ENCODE peak calls at places on chromosomes 5 and 9, in nine cellular contexts. R is AG10803; K is neural crest cell; G is uterus; W is BJ; P is lung; H is GM13977; T is lower lobe of right lung; S is CD4-positive, alpha-beta T cell. A is an unnamed sample.
A peak's percentile ranks its signal among the peaks of the same experiment; 100 is the strongest.

GRCh38 chr5:179285236-179285635 is 60.0 kb downstream of the ADAMTS2 start:
- DNase-seq in R (no peak), K (no peak), G (peak; percentile 76), W (no peak), P (no peak), H (no peak), T (peak; percentile 53), S (no peak), A (peak; percentile 81)

GRCh38 chr5:28499764-28500290 is 1461.4 kb upstream of the CDH9 start:
- DNase-seq in R (no peak), K (no peak), G (no peak), W (no peak), P (no peak), H (no peak), T (no peak), S (no peak), A (no peak)

GRCh38 chr5:132506094-132506692 is 15.6 kb upstream of the IRF1 start:
- DNase-seq in R (peak; percentile 99), K (no peak), G (peak; percentile 24), W (peak; percentile 85), P (peak; percentile 27), H (peak; percentile 66), T (no peak), S (no peak), A (no peak)

GRCh38 chr9:135526089-135526729 is 5.0 kb downstream of the LCN1 start:
- DNase-seq in R (no peak), K (no peak), G (no peak), W (no peak), P (no peak), H (peak; percentile 4), T (peak; percentile 12), S (no peak), A (no peak)

GRCh38 chr5:178208540-178209227 is 4.4 kb downstream of the HNRNPAB start:
- DNase-seq in R (no peak), K (no peak), G (no peak), W (no peak), P (no peak), H (no peak), T (no peak), S (no peak), A (no peak)

GRCh38 chr5:108295588-108296368 is 86.1 kb downstream of the FBXL17 start:
- DNase-seq in R (peak; percentile 8), K (no peak), G (no peak), W (no peak), P (no peak), H (no peak), T (no peak), S (no peak), A (no peak)

GRCh38 chr5:143923634-143924265 is 111.8 kb downstream of the HMHB1 start:
- DNase-seq in R (peak; percentile 36), K (no peak), G (no peak), W (no peak), P (no peak), H (peak; percentile 18), T (no peak), S (no peak), A (no peak)

GRCh38 chr9:70120834-70121510 is 77.3 kb downstream of the MAMDC2 start:
- DNase-seq in R (peak; percentile 94), K (no peak), G (peak; percentile 67), W (peak; percentile 80), P (peak; percentile 36), H (no peak), T (no peak), S (no peak), A (peak; percentile 87)

GRCh38 chr5:58496488-58496887 is 5.3 kb downstream of the GAPT start:
- DNase-seq in R (no peak), K (no peak), G (no peak), W (no peak), P (no peak), H (no peak), T (no peak), S (no peak), A (no peak)

GRCh38 chr5:127061956-127062355 is 11.3 kb downstream of the C5orf63 start:
- DNase-seq in R (no peak), K (no peak), G (no peak), W (no peak), P (no peak), H (no peak), T (no peak), S (no peak), A (no peak)

GRCh38 chr5:134083517-134083916 is 31.0 kb upstream of the TCF7 start:
- DNase-seq in R (peak; percentile 69), K (no peak), G (no peak), W (no peak), P (no peak), H (no peak), T (no peak), S (no peak), A (no peak)

GRCh38 chr9:71819115-71819739 is 50.9 kb upstream of the CEMIP2 start:
- DNase-seq in R (peak; percentile 39), K (peak; percentile 57), G (no peak), W (no peak), P (no peak), H (peak; percentile 10), T (no peak), S (peak; percentile 45), A (peak; percentile 21)

GRCh38 chr5:103371046-103371603 is 112.6 kb downstream of the MACIR start:
- DNase-seq in R (no peak), K (no peak), G (no peak), W (no peak), P (no peak), H (no peak), T (no peak), S (no peak), A (no peak)

GRCh38 chr5:157388148-157388547 is 71.9 kb upstream of the NIPAL4 start:
- DNase-seq in R (no peak), K (no peak), G (no peak), W (no peak), P (no peak), H (no peak), T (no peak), S (no peak), A (no peak)

GRCh38 chr9:6781476-6781875 is 23.7 kb downstream of the KDM4C start:
- DNase-seq in R (no peak), K (no peak), G (no peak), W (no peak), P (no peak), H (no peak), T (no peak), S (no peak), A (no peak)

GRCh38 chr5:104598285-104598684 is 1035.7 kb upstream of the NUDT12 start:
- DNase-seq in R (no peak), K (no peak), G (no peak), W (no peak), P (no peak), H (no peak), T (no peak), S (no peak), A (no peak)

DNA sequence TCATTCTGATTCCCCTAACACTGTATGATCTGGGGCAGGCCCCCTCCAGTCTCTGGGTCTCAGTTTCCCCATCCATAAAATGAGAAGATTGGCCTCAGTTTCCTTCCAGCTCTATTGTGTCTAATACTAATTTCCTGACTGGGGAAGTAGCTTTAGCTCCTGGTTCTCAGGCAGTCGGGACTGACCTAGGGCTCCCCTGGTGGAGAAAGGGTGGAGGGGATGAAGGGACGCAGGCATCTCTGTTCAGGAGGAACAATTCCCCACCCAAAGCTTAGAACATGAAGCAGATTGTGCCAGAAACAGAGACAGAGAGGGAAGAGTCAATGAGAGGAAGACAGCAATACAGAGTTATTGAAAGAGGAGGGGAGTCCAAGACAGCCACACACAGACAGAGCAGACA is 14.2 kb upstream of the PTGS1 start:
- DNase-seq in R (no peak), K (no peak), G (no peak), W (no peak), P (no peak), H (no peak), T (no peak), S (no peak), A (no peak)
- TF ChIP-seq CTCF in R (peak; percentile 41), K (peak; percentile 45), G (no peak), W (peak; percentile 48), P (no peak), H (peak; percentile 13), T (no peak), S (no peak), A (no peak)

GRCh38 chr9:37395663-37396062 is 26.8 kb upstream of the GRHPR start:
- DNase-seq in R (no peak), K (no peak), G (no peak), W (no peak), P (no peak), H (no peak), T (no peak), S (no peak), A (no peak)

GRCh38 chr9:37392272-37392671 is 30.2 kb upstream of the GRHPR start:
- DNase-seq in R (no peak), K (no peak), G (no peak), W (no peak), P (no peak), H (no peak), T (no peak), S (no peak), A (no peak)

GRCh38 chr9:37395229-37395628 is 27.3 kb upstream of the GRHPR start:
- DNase-seq in R (no peak), K (no peak), G (no peak), W (no peak), P (no peak), H (no peak), T (no peak), S (no peak), A (no peak)

GRCh38 chr9:37386988-37387387 is 35.5 kb upstream of the GRHPR start:
- DNase-seq in R (peak; percentile 59), K (no peak), G (no peak), W (no peak), P (no peak), H (no peak), T (no peak), S (no peak), A (no peak)

DNA sequence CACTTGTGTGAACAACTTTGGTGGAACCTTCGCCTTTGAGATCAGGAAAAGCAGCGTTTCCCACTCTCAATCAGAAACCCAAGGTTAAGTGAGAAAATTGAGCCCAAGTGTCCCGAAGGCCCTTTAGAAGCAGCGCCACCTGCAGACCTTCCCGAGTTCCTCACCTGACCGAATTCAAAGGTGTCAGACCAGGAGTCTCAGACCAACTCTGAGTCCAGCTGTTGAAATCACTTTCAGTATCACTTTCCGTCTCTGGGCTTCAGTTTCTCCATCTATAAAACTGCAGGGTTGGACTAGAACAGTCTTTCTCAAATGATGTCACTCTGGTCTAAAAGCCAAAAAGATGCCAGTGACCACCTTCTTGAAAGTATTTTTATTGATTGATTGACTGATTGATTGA is 31.7 kb upstream of the GRHPR start:
- DNase-seq in R (no peak), K (no peak), G (no peak), W (no peak), P (no peak), H (peak; percentile 75), T (no peak), S (peak; percentile 20), A (no peak)
- TF ChIP-seq CTCF in R (peak; percentile 13), K (peak; percentile 40), G (no peak), W (peak; percentile 29), P (no peak), H (peak; percentile 78), T (peak; percentile 31), S (peak; percentile 28), A (no peak)

GRCh38 chr9:127578952-127579853 is 32.9 kb upstream of the STXBP1 start:
- DNase-seq in R (peak; percentile 98), K (no peak), G (peak; percentile 80), W (peak; percentile 93), P (peak; percentile 91), H (no peak), T (peak; percentile 93), S (peak; percentile 70), A (peak; percentile 90)
- TF ChIP-seq CTCF in R (peak; percentile 59), K (peak; percentile 41), G (no peak), W (peak; percentile 59), P (no peak), H (no peak), T (peak; percentile 35), S (no peak), A (peak; percentile 5)

GRCh38 chr9:111720170-111720569 is 58.8 kb downstream of the GNG10 start:
- DNase-seq in R (no peak), K (no peak), G (no peak), W (no peak), P (no peak), H (no peak), T (no peak), S (no peak), A (no peak)
- TF ChIP-seq CTCF in R (no peak), K (no peak), G (no peak), W (peak; percentile 8), P (no peak), H (no peak), T (no peak), S (peak; percentile 17), A (no peak)

A was measured in psoas muscle.